ENCODE peak calls at places on chromosomes 2 and 18, in five cellular contexts. X, N, V, D and P are unnamed samples.

GRCh38 chr18:36831139-36831538 is 2.2 kb downstream of the KIAA1328 start:
- DNase-seq in N (no peak), D (no peak), V (no peak), X (no peak), P (no peak)

GRCh38 chr2:168443818-168444217 is 12.3 kb upstream of the CERS6 start:
- DNase-seq in D (no peak), N (no peak), X (no peak), V (no peak), P (no peak)

GRCh38 chr2:240213226-240213475 is 72.7 kb upstream of the OTOS start:
- DNase-seq in D (no peak), N (no peak), V (no peak), X (no peak), P (no peak)

GRCh38 chr18:80035997-80036396 is 1.8 kb downstream of the RBFA start:
- DNase-seq in D (no peak), X (no peak), N (no peak), V (no peak), P (no peak)

GRCh38 chr2:50658883-50659282 is 373.0 kb downstream of the NRXN1 start:
- DNase-seq in V (no peak), N (no peak), X (no peak), D (no peak), P (no peak)

GRCh38 chr2:138829326-138829725 is 49.1 kb upstream of the NXPH2 start:
- DNase-seq in X (no peak), D (no peak), N (peak; percentile 35), V (peak; percentile 79), P (no peak)

GRCh38 chr2:214127178-214127970 is 283.5 kb upstream of the VWC2L start:
- DNase-seq in V (no peak), X (no peak), N (no peak), D (peak; percentile 20), P (no peak)

GRCh38 chr2:10284108-10284870 is 18.4 kb upstream of the HPCAL1 start:
- DNase-seq in X (no peak), V (no peak), D (no peak), N (no peak), P (no peak)

GRCh38 chr2:23133196-23133595 is 251.8 kb upstream of the KLHL29 start:
- DNase-seq in N (no peak), V (no peak), D (no peak), X (no peak), P (no peak)

GRCh38 chr2:172087780-172088244 is 2.5 kb downstream of the DLX1 start:
- DNase-seq in N (no peak), D (no peak), X (no peak), V (peak; percentile 67), P (no peak)

GRCh38 chr2:173571021-173571821 is 216.5 kb downstream of the CDCA7 start:
- DNase-seq in X (no peak), N (peak; percentile 20), D (no peak), V (no peak), P (no peak)

GRCh38 chr2:25618676-25619075 is 54.7 kb downstream of the DTNB start:
- DNase-seq in X (no peak), V (no peak), D (no peak), N (peak; percentile 20), P (no peak)

GRCh38 chr2:25617948-25618646 is 55.3 kb downstream of the DTNB start:
- DNase-seq in D (no peak), N (no peak), V (no peak), X (no peak), P (no peak)

GRCh38 chr2:25620711-25621110 is 52.7 kb downstream of the DTNB start:
- DNase-seq in X (no peak), D (no peak), N (no peak), V (no peak), P (no peak)

GRCh38 chr2:25620077-25620476 is 53.3 kb downstream of the DTNB start:
- DNase-seq in D (no peak), X (no peak), V (no peak), N (no peak), P (no peak)

GRCh38 chr2:25619187-25619586 is 54.2 kb downstream of the DTNB start:
- DNase-seq in D (no peak), V (no peak), N (no peak), X (no peak), P (no peak)
- H3K4me3 ChIP-seq in D (no peak overlapping the region), V (no peak overlapping the region), N (no peak overlapping the region), X (no peak overlapping the region), P (no peak overlapping the region)

DNA sequence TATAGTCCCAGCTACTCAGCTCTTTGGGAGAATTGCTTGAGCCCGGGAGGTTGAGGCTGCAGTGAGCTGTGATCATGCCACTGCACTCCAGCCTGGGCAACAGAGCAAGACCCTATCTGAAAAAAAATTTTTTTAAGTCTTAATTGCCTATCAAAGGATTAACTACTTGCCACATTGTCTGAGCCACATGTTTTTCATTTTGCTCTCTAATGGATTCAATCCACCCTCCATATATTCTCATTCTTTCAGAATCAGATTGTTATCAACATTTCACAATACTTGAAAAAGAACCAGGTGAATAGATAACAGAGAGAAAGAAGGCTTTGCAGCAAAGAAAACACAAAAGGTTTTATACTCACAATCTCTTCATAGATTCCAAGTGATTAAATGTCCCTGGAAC is 61.0 kb downstream of the PXDN start:
- DNase-seq in X (no peak), V (no peak), D (no peak), N (no peak), P (no peak)
- H3K36me3 ChIP-seq in X (no peaks in the 10 kb centered on the region), V (peaks cover 47% of the 10 kb centered on the region), D (no peaks in the 10 kb centered on the region), N (no peaks in the 10 kb centered on the region), P (peaks cover 60% of the 10 kb centered on the region)

DNA sequence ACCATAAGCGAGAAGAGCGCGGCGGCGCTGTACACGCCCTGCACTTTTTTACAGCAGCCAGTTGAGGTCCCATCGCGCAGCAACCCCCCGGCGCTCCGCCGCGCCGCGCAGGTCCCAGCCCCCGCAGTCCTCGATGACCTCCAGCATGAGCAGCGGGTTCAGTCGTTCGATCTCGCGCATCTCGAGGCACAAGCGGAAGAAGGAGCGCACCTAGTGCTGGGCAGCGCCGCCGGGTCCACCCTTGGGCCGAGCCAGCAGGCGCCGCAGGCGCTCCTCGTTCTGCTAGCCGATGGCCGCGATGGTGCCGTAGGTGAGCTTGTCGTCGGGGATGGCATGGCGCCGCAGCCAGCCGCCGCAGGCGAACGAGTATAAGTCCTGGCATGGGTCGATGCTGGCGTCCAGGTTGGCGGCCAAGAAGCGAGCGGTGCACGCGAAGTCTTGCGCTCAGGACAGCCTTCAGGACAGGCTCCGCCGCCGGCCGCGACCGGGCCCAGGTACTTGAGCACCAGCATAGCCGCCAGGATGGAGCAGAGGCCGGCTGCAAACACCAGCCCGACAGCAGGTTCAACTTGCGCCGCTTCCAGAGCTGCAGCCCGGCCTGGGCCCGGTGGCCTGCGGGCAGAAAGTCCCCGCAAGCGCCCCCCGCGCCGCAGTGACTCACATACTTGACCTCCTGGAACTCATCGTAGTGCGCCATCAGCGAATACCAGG is 8.3 kb downstream of the ALPP start:
- DNase-seq in V (peak; percentile 74), D (no peak), X (no peak), N (no peak), P (no peak)
- H3K27me3 ChIP-seq in V (peaks cover 66% of the 10 kb centered on the region), D (no peaks in the 10 kb centered on the region), X (peaks cover 5% of the 10 kb centered on the region), N (peaks cover 28% of the 10 kb centered on the region), P (no peaks in the 10 kb centered on the region)

DNA sequence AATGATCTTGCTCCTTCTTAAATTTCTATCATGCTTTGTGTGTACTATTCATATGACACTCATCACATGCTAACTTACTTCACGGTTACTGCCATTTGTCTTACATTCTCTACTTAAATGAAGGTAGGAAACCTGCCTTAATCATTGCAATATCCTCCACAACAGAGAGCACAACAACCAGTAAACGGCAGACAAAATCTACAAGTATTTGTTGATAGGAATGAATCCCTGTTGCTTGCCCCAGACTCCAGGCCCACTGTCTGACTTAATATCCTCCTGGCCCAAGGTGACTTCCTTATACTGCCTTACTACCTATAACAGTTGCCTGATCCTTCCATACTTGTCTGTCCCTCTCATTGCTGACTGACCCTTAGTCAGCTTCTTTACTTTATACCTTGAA is 3.5 kb downstream of the PPP3R1 start:
- DNase-seq in V (no peak), D (no peak), X (no peak), N (no peak), P (no peak)
- H3K4me3 ChIP-seq in V (no peak overlapping the region), D (no peak overlapping the region), X (no peak overlapping the region), N (no peak overlapping the region), P (no peak overlapping the region)

DNA sequence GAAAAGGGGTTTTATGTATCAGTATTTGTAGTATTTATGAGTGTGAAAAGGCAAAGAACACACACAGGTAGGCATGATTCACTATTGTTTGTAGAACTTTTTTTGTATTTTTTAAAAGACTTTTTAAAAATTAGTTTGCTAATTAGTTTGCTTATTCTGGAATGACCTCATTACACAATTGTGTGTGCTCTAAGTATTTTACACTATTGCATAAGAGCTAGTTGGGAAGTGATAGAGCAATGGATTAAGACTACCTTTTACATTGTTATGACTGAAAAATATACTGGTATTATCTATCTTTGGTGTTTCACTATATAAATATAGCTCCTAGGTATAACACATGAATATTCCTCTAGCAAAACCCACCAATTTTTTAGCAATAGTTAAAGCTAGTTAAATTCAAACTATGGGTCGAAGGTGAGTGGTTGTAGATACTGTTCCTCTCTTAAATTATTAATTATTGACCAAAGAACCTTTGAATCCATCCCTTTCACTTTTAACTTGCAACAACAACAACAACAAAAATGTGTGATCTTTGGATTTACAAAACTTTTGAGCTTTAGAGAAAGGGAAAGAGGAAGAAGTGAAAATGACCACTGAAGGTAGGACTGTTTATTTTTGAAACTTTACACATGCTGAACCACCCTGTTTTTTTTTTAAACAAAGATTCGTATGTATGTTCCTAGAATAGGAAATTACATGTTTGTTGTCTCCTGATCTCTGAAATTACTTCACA is 18.7 kb downstream of the ITPRID2 start:
- DNase-seq in X (no peak), N (no peak), D (no peak), V (no peak), P (no peak)
- H3K36me3 ChIP-seq in X (peaks cover 2% of the 10 kb centered on the region), N (peaks cover 4% of the 10 kb centered on the region), D (no peaks in the 10 kb centered on the region), V (no peaks in the 10 kb centered on the region), P (peaks cover 18% of the 10 kb centered on the region)

DNA sequence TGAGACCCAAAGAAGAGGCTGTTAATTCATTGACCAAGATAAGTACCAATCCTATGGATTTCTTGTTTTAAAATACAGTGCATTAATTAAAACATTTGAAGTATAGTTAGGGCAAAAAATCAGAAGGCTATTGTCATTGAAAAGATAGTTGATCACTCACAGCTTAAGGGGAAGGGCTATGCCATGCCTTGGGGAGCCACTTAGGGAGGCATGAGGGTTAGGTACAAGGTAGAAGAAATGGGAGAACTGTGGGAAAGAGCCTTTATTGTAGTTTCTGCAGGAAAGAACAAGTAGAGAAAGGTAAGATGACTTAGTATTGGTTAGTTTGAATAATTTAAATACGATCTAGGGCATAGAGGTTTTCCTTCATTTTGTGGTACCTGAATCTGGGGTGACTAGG is 1285.5 kb upstream of the TMEFF2 start:
- DNase-seq in N (no peak), X (no peak), D (no peak), V (no peak), P (no peak)
- H3K27me3 ChIP-seq in N (no peaks in the 10 kb centered on the region), X (no peaks in the 10 kb centered on the region), D (no peaks in the 10 kb centered on the region), V (no peaks in the 10 kb centered on the region), P (no peaks in the 10 kb centered on the region)

GRCh38 chr18:55243255-55243654 is 284.0 kb upstream of the CCDC68 start:
- DNase-seq in X (no peak), V (no peak), N (no peak), D (no peak), P (no peak)
- H3K4me3 ChIP-seq in X (no peak overlapping the region), V (no peak overlapping the region), N (no peak overlapping the region), D (no peak overlapping the region), P (no peak overlapping the region)

DNA sequence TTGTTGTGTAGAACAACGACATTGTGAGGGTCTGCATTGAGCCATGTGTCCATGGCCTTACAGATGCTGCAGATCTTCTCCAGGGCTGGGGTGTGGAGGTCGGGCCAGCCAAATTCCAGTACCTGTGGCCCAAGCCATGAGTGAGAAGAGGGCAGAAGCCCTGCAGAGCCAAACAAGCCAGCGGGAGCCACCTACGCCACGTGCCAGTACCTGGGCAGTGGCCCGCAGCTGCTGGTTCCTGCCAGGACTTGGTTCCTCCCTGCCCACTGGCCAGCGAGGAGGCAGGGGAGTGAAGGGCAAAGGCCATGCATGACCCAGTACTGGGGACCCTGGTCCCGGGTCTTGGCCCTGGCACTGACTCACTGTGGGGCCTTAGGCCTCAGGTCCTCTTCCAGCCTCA is 109.4 kb downstream of the TNS1 start:
- DNase-seq in V (no peak), N (no peak), D (no peak), X (no peak), P (no peak)
- H3K36me3 ChIP-seq in V (no peaks in the 10 kb centered on the region), N (no peaks in the 10 kb centered on the region), D (no peaks in the 10 kb centered on the region), X (no peaks in the 10 kb centered on the region), P (peaks cover 99% of the 10 kb centered on the region)